ENCODE peak calls at places on chromosomes 2 and 18, in six cellular contexts. B, E, R, L, C and I are unnamed samples.

GRCh38 chr2:50558182-50558581 is 473.8 kb downstream of the NRXN1 start:
- DNase-seq in E (no peak), L (no peak), R (no peak), B (no peak), C (no peak), I (no peak)

GRCh38 chr18:48023334-48024008 is 93.0 kb upstream of the SMAD2 start:
- DNase-seq in B (no peak), R (peak; percentile 40), E (peak; percentile 67), C (no peak), L (peak; percentile 75), I (peak; percentile 39)

GRCh38 chr2:17538844-17539554 is 1.5 kb upstream of the VSNL1 start:
- DNase-seq in L (peak; percentile 25), E (peak; percentile 82), R (peak; percentile 72), B (peak; percentile 66), C (peak; percentile 79), I (peak; percentile 64)

GRCh38 chr18:42706618-42707017 is 408.9 kb downstream of the RIT2 start:
- DNase-seq in E (peak; percentile 15), B (no peak), C (no peak), R (no peak), L (no peak), I (no peak)

GRCh38 chr2:115165529-115166109 is 723.2 kb downstream of the DPP10 start:
- DNase-seq in B (no peak), E (no peak), C (no peak), R (no peak), L (peak; percentile 34), I (peak; percentile 38)

GRCh38 chr2:197113221-197113831 is 186.8 kb upstream of the PGAP1 start:
- DNase-seq in B (no peak), E (no peak), L (peak; percentile 55), C (no peak), R (no peak), I (no peak)

GRCh38 chr2:16200791-16201190 is 260.4 kb downstream of the MYCN start:
- DNase-seq in R (no peak), B (no peak), L (no peak), C (no peak), E (no peak), I (no peak)

GRCh38 chr18:44518091-44518490 is 162.6 kb upstream of the SETBP1 start:
- DNase-seq in L (peak; percentile 53), E (no peak), C (no peak), R (no peak), B (no peak), I (no peak)

GRCh38 chr2:163693484-163693883 is 42.3 kb downstream of the FIGN start:
- DNase-seq in B (no peak), R (no peak), L (no peak), C (no peak), E (no peak), I (no peak)

GRCh38 chr2:133324150-133324561 is 244.1 kb downstream of the NCKAP5 start:
- DNase-seq in L (no peak), C (no peak), E (no peak), B (no peak), R (no peak), I (no peak)

GRCh38 chr2:45683292-45683691 is 31.8 kb downstream of the PRKCE start:
- DNase-seq in B (no peak), E (no peak), L (no peak), R (no peak), C (no peak), I (no peak)

GRCh38 chr18:23114171-23114881 is 21.0 kb upstream of the CABLES1 start:
- DNase-seq in L (peak; percentile 73), C (no peak), R (no peak), B (no peak), E (no peak), I (no peak)

GRCh38 chr2:78994789-78995188 is 30.7 kb upstream of the REG3G start:
- DNase-seq in C (no peak), B (no peak), L (no peak), E (no peak), R (no peak), I (no peak)

GRCh38 chr2:236366406-236366805 is 102.2 kb upstream of the ASB18 start:
- DNase-seq in L (no peak), R (no peak), E (no peak), B (no peak), C (no peak), I (no peak)

GRCh38 chr2:121297217-121297830 is 12.3 kb upstream of the TFCP2L1 start:
- DNase-seq in E (peak; percentile 60), C (peak; percentile 31), L (peak; percentile 22), B (no peak), R (no peak), I (peak; percentile 50)

GRCh38 chr2:16553222-16553621 is 112.4 kb downstream of the CYRIA start:
- DNase-seq in E (peak; percentile 55), C (no peak), R (no peak), L (peak; percentile 50), B (peak; percentile 10), I (peak; percentile 44)

GRCh38 chr2:235433860-235434259 is 60.0 kb upstream of the AGAP1 start:
- DNase-seq in C (no peak), E (no peak), L (peak; percentile 54), B (no peak), R (peak; percentile 67), I (no peak)

GRCh38 chr18:45793295-45793965 is 32.0 kb upstream of the SIGLEC15 start:
- DNase-seq in C (peak; percentile 35), E (no peak), B (no peak), R (no peak), L (peak; percentile 90), I (no peak)

GRCh38 chr2:21820271-21820670 is 696.5 kb downstream of the TDRD15 start:
- DNase-seq in E (no peak), C (no peak), B (no peak), L (no peak), R (no peak), I (no peak)

GRCh38 chr2:232388324-232388891 is 9.9 kb downstream of the ALPP start:
- DNase-seq in E (no peak), L (no peak), C (no peak), R (no peak), B (no peak), I (no peak)

GRCh38 chr18:56139792-56140254 is 498.6 kb downstream of the TXNL1 start:
- DNase-seq in L (peak; percentile 54), B (no peak), R (no peak), E (no peak), C (no peak), I (no peak)

GRCh38 chr18:34600118-34600517 is 110.0 kb upstream of the DTNA start:
- DNase-seq in L (peak; percentile 66), E (no peak), C (no peak), B (no peak), R (no peak), I (no peak)

GRCh38 chr18:14104906-14105748 is 27.1 kb downstream of the ZNF519 start:
- DNase-seq in E (no peak), L (no peak), B (no peak), C (no peak), R (no peak), I (no peak)

GRCh38 chr18:28284132-28284531 is 107.2 kb upstream of the CDH2 start:
- DNase-seq in C (no peak), L (peak; percentile 4), E (no peak), B (no peak), R (no peak), I (no peak)

GRCh38 chr18:13280066-13280795 is 61.7 kb downstream of the LDLRAD4 start:
- DNase-seq in E (no peak), R (peak; percentile 70), L (no peak), C (no peak), B (no peak), I (no peak)

GRCh38 chr2:23600336-23600735 is 215.4 kb downstream of the KLHL29 start:
- DNase-seq in B (no peak), R (no peak), C (no peak), E (no peak), L (peak; percentile 12), I (no peak)

GRCh38 chr2:54657664-54658083 is 65.8 kb upstream of the EML6 start:
- DNase-seq in R (no peak), E (peak; percentile 73), B (peak; percentile 31), C (no peak), L (peak; percentile 59), I (peak; percentile 45)

DNA sequence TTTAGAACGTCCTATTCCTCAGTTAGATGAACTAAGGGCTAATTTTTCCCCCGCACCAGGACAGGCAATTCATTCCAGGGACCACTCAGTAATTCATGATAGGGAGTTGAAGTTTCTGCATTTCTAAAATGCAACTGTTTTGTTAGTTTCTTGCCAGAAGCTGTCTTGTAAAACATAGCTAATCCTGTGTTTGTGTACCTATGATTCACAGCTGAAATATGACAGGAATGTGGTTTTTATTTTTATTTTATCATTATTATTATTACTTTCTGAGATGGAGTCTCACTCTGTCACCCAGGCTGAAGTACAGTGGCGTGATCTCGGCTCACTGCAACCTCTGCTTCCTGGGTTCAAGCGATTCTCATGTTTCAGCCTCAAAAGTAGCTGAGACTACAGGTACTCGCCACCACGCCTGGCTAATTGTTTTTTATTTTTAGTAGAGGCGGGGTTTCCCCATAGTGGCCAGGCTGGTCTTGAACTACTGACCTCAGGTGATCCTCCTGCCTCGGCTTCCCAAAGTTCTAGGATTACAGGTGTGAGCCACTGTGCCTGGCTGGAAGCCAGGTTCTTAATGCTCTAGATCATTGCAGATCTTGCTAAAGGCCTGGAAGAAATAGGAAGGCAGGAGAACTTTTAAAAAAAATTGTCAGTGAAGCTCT is 154.8 kb upstream of the FHL2 start:
- DNase-seq in C (no peak), B (no peak), L (no peak), R (no peak), E (no peak), I (no peak)
- TF ChIP-seq CTCF in C (no peak), B (no peak), L (no peak), R (no peak), E (no peak), I (no peak)

DNA sequence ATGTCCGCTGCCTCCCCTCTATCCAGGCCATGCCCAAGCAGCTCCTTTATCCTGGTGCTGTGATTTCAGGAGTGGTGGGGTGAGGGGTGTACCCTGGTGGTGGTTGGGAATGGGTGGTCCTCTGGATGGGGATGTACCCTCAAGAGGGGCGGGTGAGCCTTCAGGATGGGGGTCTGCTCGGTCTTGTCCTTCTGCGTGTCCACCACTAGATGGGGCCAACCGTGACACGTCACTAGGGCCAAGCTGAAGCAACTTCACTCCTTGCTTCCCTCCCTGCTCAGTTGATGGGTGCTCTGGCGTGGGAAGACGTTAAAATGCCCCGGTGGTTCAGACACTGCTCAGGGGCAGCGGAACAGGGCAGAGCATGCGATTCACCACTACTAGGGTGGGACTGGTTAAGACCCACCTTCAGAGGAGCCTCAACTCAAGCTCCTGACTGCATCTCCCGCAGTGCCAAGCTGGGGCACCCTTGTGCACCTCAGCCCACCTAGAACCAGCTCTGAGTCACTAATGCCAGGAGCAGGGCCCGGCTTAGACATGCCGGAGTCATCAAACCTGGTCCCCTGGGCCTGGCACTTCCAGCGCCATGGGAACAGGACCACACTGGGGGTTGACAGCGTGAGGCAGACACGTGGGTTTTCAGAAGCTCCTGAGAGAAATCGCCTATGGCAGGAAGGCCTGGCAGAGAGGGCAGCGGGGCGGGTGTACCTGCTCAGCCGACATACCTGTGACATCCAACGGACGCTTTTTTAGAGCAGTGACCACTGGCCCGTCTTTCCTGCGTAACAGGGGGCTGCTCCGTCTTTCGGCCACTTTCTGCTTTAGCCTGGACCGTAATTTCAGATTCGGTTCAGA is 256.7 kb downstream of the HDAC4 start:
- DNase-seq in L (peak; percentile 61), R (no peak), E (peak; percentile 61), C (no peak), B (peak; percentile 24), I (peak; percentile 38)
- TF ChIP-seq CTCF in L (peak; percentile 68), R (peak; percentile 69), E (peak; percentile 77), C (peak; percentile 42), B (peak; percentile 69), I (peak; percentile 74)

GRCh38 chr2:1538663-1539062 is 125.4 kb downstream of the TPO start:
- DNase-seq in E (peak; percentile 52), C (no peak), L (peak; percentile 14), R (no peak), B (no peak), I (no peak)
- TF ChIP-seq CTCF in E (peak; percentile 74), C (no peak), L (peak; percentile 40), R (peak; percentile 7), B (peak; percentile 60), I (peak; percentile 57)

GRCh38 chr2:219206442-219207253 is at the start of gene ZFAND2B:
- DNase-seq in L (peak; percentile 87), E (peak; percentile 96), C (peak; percentile 96), B (peak; percentile 90), R (peak; percentile 96), I (peak; percentile 89)
- TF ChIP-seq CTCF in L (no peak), E (no peak), C (no peak), B (peak; percentile 10), R (peak; percentile 24), I (peak; percentile 39)